ENCODE peak calls at places on chromosome 5, in five cellular contexts. X is heart right ventricle, Q is colonic mucosa, M is transverse colon, N is omental fat pad. R is an unnamed sample.

GRCh38 chr5:58235279-58235678 is 224.6 kb downstream of the PLK2 start:
- DNase-seq in Q (no peak), M (no peak), N (no peak), X (no peak), R (no peak)

GRCh38 chr5:89246252-89246651 is 363.3 kb upstream of the MEF2C start:
- DNase-seq in N (no peak), M (no peak), Q (no peak), X (no peak), R (peak; percentile 57)

GRCh38 chr5:42840279-42840678 is 28.6 kb upstream of the SELENOP start:
- DNase-seq in X (peak; percentile 37), M (peak; percentile 19), Q (peak; percentile 50), N (no peak), R (peak; percentile 92)

GRCh38 chr5:163105456-163105855 is 331.9 kb upstream of the CCNG1 start:
- DNase-seq in M (no peak), N (no peak), Q (no peak), X (no peak), R (peak; percentile 44)

GRCh38 chr5:6712582-6713273 is 504 bp upstream of the TENT4A start:
- DNase-seq in Q (peak; percentile 95), M (peak; percentile 98), N (peak; percentile 81), X (peak; percentile 96), R (peak; percentile 98)

GRCh38 chr5:77133061-77133758 is 46.1 kb upstream of the ZBED3 start:
- DNase-seq in Q (peak; percentile 33), M (peak; percentile 28), N (peak; percentile 62), X (peak; percentile 43), R (peak; percentile 98)

GRCh38 chr5:108560581-108560980 is 178.7 kb upstream of the FBXL17 start:
- DNase-seq in M (no peak), Q (no peak), N (no peak), X (peak; percentile 28), R (peak; percentile 13)

GRCh38 chr5:173581408-173582197 is 34.8 kb downstream of the BOD1 start:
- DNase-seq in M (peak; percentile 19), X (no peak), N (no peak), Q (peak; percentile 44), R (peak; percentile 37)

GRCh38 chr5:30764704-30765103 is 428.8 kb upstream of the CDH6 start:
- DNase-seq in Q (no peak), N (no peak), M (no peak), X (no peak), R (peak; percentile 59)

GRCh38 chr5:144436007-144436406 is 265.3 kb downstream of the KCTD16 start:
- DNase-seq in M (no peak), N (no peak), Q (no peak), X (no peak), R (no peak)

GRCh38 chr5:56314536-56314935 is 81.4 kb upstream of the ANKRD55 start:
- DNase-seq in M (no peak), X (no peak), N (no peak), Q (no peak), R (no peak)

GRCh38 chr5:96067902-96068614 is 106.4 kb upstream of the ELL2 start:
- DNase-seq in X (no peak), N (no peak), Q (peak; percentile 27), M (no peak), R (peak; percentile 82)

GRCh38 chr5:1703352-1704050 is 96.1 kb downstream of the MRPL36 start:
- DNase-seq in Q (no peak), X (no peak), N (no peak), M (no peak), R (no peak)

GRCh38 chr5:31346896-31347557 is 153.5 kb downstream of the CDH6 start:
- DNase-seq in X (no peak), M (no peak), Q (no peak), N (no peak), R (no peak)

GRCh38 chr5:131994090-131994489 is 17.4 kb downstream of the ACSL6 start:
- DNase-seq in N (no peak), M (no peak), Q (no peak), X (no peak), R (no peak)

GRCh38 chr5:33228149-33228548 is 212.6 kb upstream of the TARS1 start:
- DNase-seq in N (no peak), X (no peak), Q (no peak), M (no peak), R (no peak)

GRCh38 chr5:5644249-5644648 is 221.8 kb downstream of the ICE1 start:
- DNase-seq in M (no peak), Q (no peak), N (no peak), X (no peak), R (no peak)

GRCh38 chr5:74017112-74017511 is 391.1 kb downstream of the ARHGEF28 start:
- DNase-seq in Q (no peak), M (no peak), N (no peak), X (no peak), R (no peak)

GRCh38 chr5:54959673-54960418 is 25.5 kb downstream of the ESM1 start:
- DNase-seq in N (no peak), Q (no peak), X (no peak), M (peak; percentile 9), R (no peak)

GRCh38 chr5:159207616-159208507 is 1.5 kb downstream of the RNF145 start:
- DNase-seq in M (peak; percentile 82), Q (peak; percentile 81), N (peak; percentile 33), X (peak; percentile 81), R (peak; percentile 87)

GRCh38 chr5:124747770-124748686 is 1.6 kb upstream of the ZNF608 start:
- DNase-seq in Q (no peak), X (peak; percentile 11), N (no peak), M (no peak), R (no peak)

GRCh38 chr5:78677777-78678668 is 29.5 kb upstream of the LHFPL2 start:
- DNase-seq in N (no peak), M (peak; percentile 40), X (peak; percentile 76), Q (peak; percentile 50), R (peak; percentile 94)

GRCh38 chr5:67206381-67207328 is 10.1 kb upstream of the CD180 start:
- DNase-seq in X (no peak), M (peak; percentile 78), Q (peak; percentile 78), N (no peak), R (peak; percentile 46)

GRCh38 chr5:151037561-151038291 is 17.3 kb downstream of the GPX3 start:
- DNase-seq in N (no peak), X (peak; percentile 55), M (no peak), Q (no peak), R (peak; percentile 56)

GRCh38 chr5:140011297-140011802 is 31.7 kb downstream of the NRG2 start:
- DNase-seq in X (peak; percentile 63), M (no peak), Q (no peak), N (no peak), R (no peak)

GRCh38 chr5:69265931-69266330 is 31.2 kb downstream of the CDK7 start:
- DNase-seq in N (no peak), Q (no peak), X (no peak), M (no peak), R (no peak)

GRCh38 chr5:89236900-89237299 is 353.9 kb upstream of the MEF2C start:
- DNase-seq in M (no peak), N (no peak), Q (no peak), X (no peak), R (no peak)

GRCh38 chr5:179250561-179251225 is 94.6 kb downstream of the ADAMTS2 start:
- DNase-seq in X (no peak), Q (no peak), N (no peak), M (peak; percentile 2), R (no peak)

GRCh38 chr5:69368458-69369368 is 607 bp downstream of the AK6 start:
- DNase-seq in Q (no peak), N (no peak), X (no peak), M (no peak), R (peak; percentile 19)

GRCh38 chr5:92313385-92313784 is 930.3 kb upstream of the ARRDC3 start:
- DNase-seq in M (no peak), N (no peak), X (no peak), Q (no peak), R (no peak)
- TF ChIP-seq CTCF in M (no peak), N (no peak), X (no peak), Q (no peak), R (peak; percentile 7)

GRCh38 chr5:51159164-51159563 is 224.1 kb upstream of the ISL1 start:
- DNase-seq in Q (no peak), N (no peak), M (no peak), X (no peak), R (no peak)
- TF ChIP-seq CTCF in Q (no peak), N (no peak), M (no peak), X (no peak), R (no peak)

GRCh38 chr5:167261309-167262100 is 1029.9 kb upstream of the WWC1 start:
- DNase-seq in M (no peak), N (no peak), Q (no peak), X (no peak), R (no peak)
- TF ChIP-seq CTCF in M (no peak), N (no peak), Q (peak; percentile 22), X (peak; percentile 20), R (peak; percentile 29)

GRCh38 chr5:174751154-174751990 is 27.0 kb downstream of the MSX2 start:
- DNase-seq in M (no peak), N (no peak), X (no peak), Q (no peak), R (no peak)

GRCh38 chr5:174750720-174751119 is 26.3 kb downstream of the MSX2 start:
- DNase-seq in M (no peak), Q (no peak), X (no peak), N (no peak), R (peak; percentile 43)

GRCh38 chr5:174752121-174752520 is 27.7 kb downstream of the MSX2 start:
- DNase-seq in M (no peak), Q (no peak), X (no peak), N (no peak), R (no peak)

GRCh38 chr5:174759091-174759490 is 34.7 kb downstream of the MSX2 start:
- DNase-seq in M (no peak), X (no peak), N (no peak), Q (no peak), R (no peak)

DNA sequence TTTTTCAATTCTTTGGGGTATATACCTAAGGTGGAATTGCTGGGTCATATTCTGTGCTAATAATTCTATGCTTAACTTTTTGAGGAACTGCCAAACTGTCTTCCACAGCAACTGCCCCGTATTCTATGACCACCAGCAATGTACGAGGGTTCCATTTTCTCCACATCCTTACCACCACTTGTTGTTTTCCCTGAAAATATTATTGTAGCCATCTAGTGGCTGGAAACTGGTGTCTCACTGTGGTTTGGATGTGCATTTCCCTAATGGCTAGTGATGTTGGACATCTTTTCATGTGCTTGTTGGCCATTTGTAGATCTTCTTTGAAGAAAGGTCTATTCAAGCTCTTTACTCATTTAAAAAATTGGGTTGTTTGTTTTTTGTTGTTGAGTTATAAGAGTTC is 30.7 kb downstream of the MSX2 start:
- DNase-seq in X (no peak), Q (no peak), N (no peak), M (no peak), R (peak; percentile 12)
- TF ChIP-seq CTCF in X (peak; percentile 20), Q (no peak), N (no peak), M (no peak), R (peak; percentile 38)

GRCh38 chr5:149429839-149430721 is 51.0 kb upstream of the IL17B start:
- DNase-seq in N (no peak), M (no peak), X (peak; percentile 75), Q (peak; percentile 47), R (no peak)
- TF ChIP-seq CTCF in N (no peak), M (no peak), X (peak; percentile 48), Q (no peak), R (peak; percentile 20)